ENCODE peak calls at places on chromosomes 2 and 18, in six cellular contexts. Y is cardiac muscle cell; W is CD8-positive, alpha-beta memory T cell; P is heart right ventricle; D is endodermal cell; V is body of pancreas. U is an unnamed sample.

GRCh38 chr2:166665991-166666940 is 172.2 kb upstream of the SCN7A start:
- DNase-seq in Y (peak; percentile 50), W (no peak), P (no peak), D (no peak), V (no peak), U (no peak)

GRCh38 chr2:201220102-201220570 is 37.2 kb downstream of the CASP10 start:
- DNase-seq in Y (peak; percentile 68), W (no peak), P (peak; percentile 65), D (peak; percentile 59), V (peak; percentile 35), U (no peak)

GRCh38 chr18:9951022-9951859 is 37.4 kb downstream of the VAPA start:
- DNase-seq in Y (peak; percentile 80), W (no peak), P (no peak), D (peak; percentile 78), V (no peak), U (peak; percentile 10)

GRCh38 chr2:157480182-157480961 is 36.5 kb upstream of the CYTIP start:
- DNase-seq in Y (peak; percentile 75), W (no peak), P (peak; percentile 67), D (no peak), V (peak; percentile 62), U (no peak)

GRCh38 chr2:66534461-66534860 is 99.5 kb downstream of the MEIS1 start:
- DNase-seq in Y (no peak), W (no peak), P (no peak), D (no peak), V (no peak), U (no peak)

GRCh38 chr2:162430323-162430722 is 86.4 kb downstream of the GCA start:
- DNase-seq in Y (peak; percentile 6), W (no peak), P (peak; percentile 23), D (no peak), V (peak; percentile 15), U (no peak)

GRCh38 chr2:130852521-130853115 is 15.9 kb downstream of the ARHGEF4 start:
- DNase-seq in Y (no peak), W (no peak), P (no peak), D (peak; percentile 45), V (no peak), U (no peak)

GRCh38 chr2:222651721-222652420 is 4.0 kb downstream of the FARSB start:
- DNase-seq in Y (no peak), W (no peak), P (no peak), D (no peak), V (no peak), U (no peak)

GRCh38 chr2:129934044-129934822 is 45.2 kb upstream of the RAB6C start:
- DNase-seq in Y (peak; percentile 25), W (no peak), P (no peak), D (peak; percentile 68), V (no peak), U (no peak)

GRCh38 chr2:231573698-231574421 is 18.8 kb upstream of the TEX44 start:
- DNase-seq in Y (no peak), W (no peak), P (no peak), D (peak; percentile 69), V (no peak), U (no peak)

GRCh38 chr2:121532347-121532766 is 1.7 kb downstream of the RNU4ATAC start:
- DNase-seq in Y (peak; percentile 76), W (no peak), P (no peak), D (no peak), V (no peak), U (no peak)

GRCh38 chr2:66561645-66562336 is 126.9 kb downstream of the MEIS1 start:
- DNase-seq in Y (peak; percentile 71), W (no peak), P (no peak), D (peak; percentile 83), V (no peak), U (no peak)

GRCh38 chr2:237196866-237197618 is 111.4 kb downstream of the COPS8 start:
- DNase-seq in Y (no peak), W (no peak), P (no peak), D (no peak), V (no peak), U (no peak)

GRCh38 chr2:200765139-200765951 is 46.4 kb upstream of the BZW1 start:
- DNase-seq in Y (peak; percentile 88), W (no peak), P (no peak), D (no peak), V (no peak), U (no peak)

GRCh38 chr2:29063646-29064372 is 10.5 kb downstream of the PCARE start:
- DNase-seq in Y (peak; percentile 79), W (no peak), P (no peak), D (no peak), V (no peak), U (no peak)

GRCh38 chr18:3923750-3924149 is 473.8 kb downstream of the TGIF1 start:
- DNase-seq in Y (peak; percentile 33), W (no peak), P (no peak), D (no peak), V (no peak), U (no peak)

GRCh38 chr2:233436691-233437438 is 82.6 kb downstream of the DGKD start:
- DNase-seq in Y (no peak), W (no peak), P (peak; percentile 60), D (peak; percentile 17), V (no peak), U (no peak)

GRCh38 chr2:206980413-206980812 is 41.1 kb downstream of the CPO start:
- DNase-seq in Y (no peak), W (no peak), P (no peak), D (no peak), V (no peak), U (no peak)

GRCh38 chr18:63505566-63506335 is 29.0 kb downstream of the SERPINB5 start:
- DNase-seq in Y (peak; percentile 27), W (no peak), P (no peak), D (peak; percentile 87), V (no peak), U (no peak)

GRCh38 chr2:10432315-10433181 is 15.6 kb downstream of the ODC1 start:
- DNase-seq in Y (no peak), W (peak; percentile 23), P (no peak), D (peak; percentile 87), V (no peak), U (no peak)

GRCh38 chr2:101901241-101901640 is 90.5 kb upstream of the IL1R2 start:
- DNase-seq in Y (no peak), W (no peak), P (no peak), D (no peak), V (no peak), U (no peak)

GRCh38 chr2:101899257-101899656 is 92.5 kb upstream of the IL1R2 start:
- DNase-seq in Y (no peak), W (no peak), P (no peak), D (no peak), V (no peak), U (no peak)

GRCh38 chr2:101902169-101902568 is 89.6 kb upstream of the IL1R2 start:
- DNase-seq in Y (no peak), W (no peak), P (no peak), D (no peak), V (no peak), U (no peak)

GRCh38 chr2:101900375-101900774 is 91.4 kb upstream of the IL1R2 start:
- DNase-seq in Y (no peak), W (no peak), P (no peak), D (no peak), V (no peak), U (no peak)

DNA sequence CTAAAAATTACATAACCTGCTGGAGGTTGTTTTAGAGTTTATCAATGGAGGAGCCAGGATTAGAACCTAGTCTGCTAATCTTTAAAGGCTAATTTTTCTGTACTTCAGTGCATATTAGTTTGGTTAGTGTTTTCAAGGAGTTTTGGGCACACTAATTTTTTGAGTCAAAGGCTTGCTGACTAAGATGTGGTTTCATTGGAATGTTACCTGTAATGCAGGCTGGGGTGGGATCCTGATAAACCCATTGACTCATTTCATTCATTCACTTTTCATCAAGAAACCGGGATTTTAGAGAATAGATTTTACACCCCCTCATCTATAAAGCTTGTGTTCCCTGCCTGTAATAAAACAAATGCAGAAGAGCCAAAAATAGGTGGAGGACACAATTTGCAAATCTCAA is 91.9 kb upstream of the IL1R2 start:
- DNase-seq in Y (no peak), W (no peak), P (no peak), D (no peak), V (no peak), U (no peak)
- H3K27ac ChIP-seq in Y (no peak overlapping the region), W (no peak overlapping the region), P (no peak overlapping the region), D (no peak overlapping the region), V (no peak overlapping the region), U (no peak overlapping the region)

GRCh38 chr2:48032765-48033164 is 126.5 kb upstream of the FBXO11 start:
- DNase-seq in Y (no peak), W (no peak), P (no peak), D (no peak), V (no peak), U (no peak)

GRCh38 chr2:48026865-48027264 is 120.6 kb upstream of the FBXO11 start:
- DNase-seq in Y (no peak), W (no peak), P (no peak), D (no peak), V (no peak), U (no peak)
- H3K27ac ChIP-seq in Y (no peak overlapping the region), W (no peak overlapping the region), P (no peak overlapping the region), D (no peak overlapping the region), V (no peak overlapping the region), U (no peak overlapping the region)

GRCh38 chr18:79641722-79642497 is 37.7 kb upstream of the CTDP1 start:
- DNase-seq in Y (no peak), W (no peak), P (no peak), D (peak; percentile 41), V (no peak), U (no peak)

GRCh38 chr18:79642626-79643025 is 37.0 kb upstream of the CTDP1 start:
- DNase-seq in Y (peak; percentile 50), W (no peak), P (no peak), D (no peak), V (no peak), U (no peak)

GRCh38 chr18:79644006-79644665 is 35.5 kb upstream of the CTDP1 start:
- DNase-seq in Y (peak; percentile 66), W (peak; percentile 44), P (peak; percentile 54), D (peak; percentile 94), V (peak; percentile 59), U (peak; percentile 20)

GRCh38 chr18:79644666-79645057 is 34.9 kb upstream of the CTDP1 start:
- DNase-seq in Y (peak; percentile 44), W (no peak), P (no peak), D (no peak), V (no peak), U (no peak)

DNA sequence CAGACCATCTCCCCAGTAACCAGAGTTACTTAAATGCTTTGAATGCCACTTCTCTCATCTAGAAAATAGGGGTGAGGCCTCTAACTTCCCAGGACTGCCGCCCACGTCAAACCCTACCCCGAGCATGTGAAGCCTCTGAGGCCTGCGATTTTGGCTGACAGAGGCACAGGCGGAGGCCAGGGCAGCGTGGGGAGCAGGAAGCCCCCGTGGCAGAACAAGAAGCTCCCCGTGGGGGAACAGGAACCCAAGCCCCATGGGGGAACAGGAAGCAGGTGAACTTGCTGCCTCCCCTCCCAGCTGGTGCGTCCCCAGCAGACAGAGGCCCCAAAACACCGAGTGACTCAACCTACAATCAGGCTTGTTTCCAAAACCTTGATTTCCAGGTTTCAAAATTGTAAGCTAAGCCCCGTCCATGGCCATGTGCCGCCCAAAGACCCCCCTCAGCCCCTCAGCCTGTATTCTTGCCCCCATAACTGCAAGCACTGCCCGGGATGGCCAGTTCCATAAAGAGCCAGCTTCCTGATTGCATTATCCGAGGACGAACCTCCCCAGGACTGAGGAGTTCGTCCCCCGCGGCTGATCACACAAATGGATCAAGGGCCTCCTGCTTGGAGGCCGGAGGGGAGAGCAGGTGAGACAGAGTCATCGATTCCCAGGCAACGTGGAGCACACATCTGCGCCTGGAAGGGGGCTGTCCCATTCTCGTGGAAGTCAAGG is 36.4 kb upstream of the CTDP1 start:
- DNase-seq in Y (no peak), W (no peak), P (no peak), D (peak; percentile 46), V (no peak), U (no peak)
- H3K27ac ChIP-seq in Y (no peak overlapping the region), W (no peak overlapping the region), P (no peak overlapping the region), D (no peak overlapping the region), V (no peak overlapping the region), U (no peak overlapping the region)

GRCh38 chr2:43349944-43350343 is 123.5 kb upstream of the ZFP36L2 start:
- DNase-seq in Y (no peak), W (no peak), P (no peak), D (no peak), V (no peak), U (no peak)
- H3K27ac ChIP-seq in Y (peak overlapping the region; percentile 55), W (no peak overlapping the region), P (no peak overlapping the region), D (peak overlapping the region; percentile 76), V (no peak overlapping the region), U (no peak overlapping the region)